ENCODE peak calls at places on chromosomes 1 and 21, in seven cellular contexts. G, F, A, K, W, Y and J are unnamed samples.

GRCh38 chr1:170692866-170693575 is 29.1 kb downstream of the PRRX1 start:
- DNase-seq in G (no peak), K (no peak), F (peak), Y (no peak), W (no peak), A (no peak), J (no peak)

GRCh38 chr1:234069760-234070159 is 165.3 kb downstream of the SLC35F3 start:
- DNase-seq in W (no peak), A (peak), G (no peak), Y (no peak), K (no peak), F (no peak), J (no peak)

GRCh38 chr1:225511828-225512381 is 84.1 kb upstream of the LBR start:
- DNase-seq in K (no peak), A (no peak), W (no peak), Y (no peak), G (no peak), F (no peak), J (no peak)

GRCh38 chr1:14780271-14780670 is 181.8 kb downstream of the KAZN start:
- DNase-seq in A (peak), G (no peak), K (no peak), W (no peak), Y (no peak), F (no peak), J (no peak)

GRCh38 chr1:220137006-220137794 is 43.3 kb downstream of the IARS2 start:
- DNase-seq in A (peak), G (no peak), W (no peak), F (no peak), K (peak), Y (no peak), J (no peak)

GRCh38 chr1:30329802-30330557 is 393.4 kb downstream of the MATN1 start:
- DNase-seq in A (no peak), G (no peak), F (no peak), Y (peak), W (no peak), K (no peak), J (no peak)

GRCh38 chr1:35264861-35265260 is 3.6 kb upstream of the ZMYM4 start:
- DNase-seq in W (no peak), A (peak), F (no peak), Y (no peak), K (no peak), G (no peak), J (peak)

GRCh38 chr1:184792450-184792969 is 37.9 kb upstream of the EDEM3 start:
- DNase-seq in F (peak), Y (peak), A (peak), K (no peak), W (no peak), G (peak), J (peak)

GRCh38 chr1:217393901-217394300 is 237.0 kb downstream of the GPATCH2 start:
- DNase-seq in A (no peak), W (peak), G (no peak), Y (no peak), K (no peak), F (peak), J (no peak)

GRCh38 chr1:8903908-8904650 is 25.6 kb upstream of the ENO1 start:
- DNase-seq in K (no peak), Y (no peak), W (no peak), G (no peak), A (no peak), F (peak), J (no peak)

GRCh38 chr1:16250547-16251251 is 13.7 kb upstream of the CPLANE2 start:
- DNase-seq in A (no peak), W (no peak), K (no peak), G (no peak), F (peak), Y (no peak), J (no peak)

GRCh38 chr1:208158640-208159541 is 85.3 kb downstream of the PLXNA2 start:
- DNase-seq in F (no peak), K (no peak), W (no peak), Y (no peak), A (no peak), G (no peak), J (no peak)

GRCh38 chr1:244735404-244735803 is 82.5 kb downstream of the DESI2 start:
- DNase-seq in K (no peak), G (no peak), A (peak), F (no peak), W (no peak), Y (no peak), J (no peak)

GRCh38 chr1:209612646-209613350 is 29.3 kb downstream of the CAMK1G start:
- DNase-seq in W (no peak), G (no peak), F (no peak), K (no peak), Y (no peak), A (no peak), J (no peak)

GRCh38 chr1:27348861-27349783 is 7.3 kb downstream of the SYTL1 start:
- DNase-seq in Y (no peak), W (peak), F (no peak), G (no peak), A (no peak), K (no peak), J (peak)

GRCh38 chr1:76611782-76612445 is 255.4 kb upstream of the ST6GALNAC5 start:
- DNase-seq in A (no peak), Y (no peak), W (no peak), K (no peak), F (no peak), G (no peak), J (no peak)

GRCh38 chr1:93238425-93238824 is 57.9 kb downstream of the CCDC18 start:
- DNase-seq in K (no peak), W (no peak), F (no peak), A (no peak), G (no peak), Y (no peak), J (no peak)

GRCh38 chr1:220251272-220251671 is 21.0 kb downstream of the RAB3GAP2 start:
- DNase-seq in F (no peak), W (no peak), A (no peak), K (no peak), Y (no peak), G (no peak), J (no peak)

GRCh38 chr1:232384172-232384571 is 245.8 kb downstream of the SIPA1L2 start:
- DNase-seq in G (no peak), Y (no peak), A (no peak), W (no peak), F (no peak), K (no peak), J (no peak)

GRCh38 chr21:26423506-26423905 is 149.6 kb downstream of the CYYR1 start:
- DNase-seq in G (no peak), F (no peak), K (no peak), A (no peak), Y (no peak), W (no peak), J (no peak)

GRCh38 chr1:70659891-70660290 is 248.8 kb downstream of the CTH start:
- DNase-seq in G (no peak), Y (no peak), F (no peak), W (no peak), K (no peak), A (no peak), J (no peak)

GRCh38 chr1:198417041-198417440 is 123.4 kb downstream of the ATP6V1G3 start:
- DNase-seq in Y (no peak), A (no peak), F (no peak), K (no peak), W (no peak), G (no peak), J (no peak)

GRCh38 chr21:45313015-45313414 is 25.3 kb upstream of the POFUT2 start:
- DNase-seq in W (no peak), K (no peak), Y (peak), F (no peak), G (no peak), A (no peak), J (no peak)

GRCh38 chr21:36113647-36114428 is 21.0 kb upstream of the CBR3 start:
- DNase-seq in G (no peak), Y (no peak), K (no peak), W (no peak), F (no peak), A (no peak), J (no peak)

GRCh38 chr1:162135271-162135775 is 65.8 kb downstream of the NOS1AP start:
- DNase-seq in Y (no peak), K (no peak), W (no peak), F (no peak), G (no peak), A (no peak), J (no peak)

GRCh38 chr1:111695801-111696200 is 43.4 kb downstream of the INKA2 start:
- DNase-seq in G (no peak), Y (no peak), F (no peak), W (no peak), K (no peak), A (no peak), J (no peak)

GRCh38 chr1:205709059-205709398 is 28.7 kb upstream of the SLC45A3 start:
- DNase-seq in W (no peak), K (no peak), G (no peak), F (peak), A (no peak), Y (no peak), J (no peak)

GRCh38 chr1:184801503-184801902 is 46.8 kb upstream of the EDEM3 start:
- DNase-seq in K (no peak), F (peak), W (no peak), G (no peak), Y (peak), A (no peak), J (no peak)

GRCh38 chr21:28791595-28792282 is 200.9 kb downstream of the LTN1 start:
- DNase-seq in G (no peak), K (peak), F (no peak), Y (no peak), W (no peak), A (no peak), J (no peak)

GRCh38 chr1:239815074-239815473 is 276.6 kb upstream of the FMN2 start:
- DNase-seq in G (no peak), K (no peak), W (no peak), F (no peak), A (no peak), Y (no peak), J (no peak)

GRCh38 chr1:18157352-18157751 is 49.8 kb downstream of the IGSF21 start:
- DNase-seq in A (no peak), Y (no peak), K (no peak), F (no peak), G (no peak), W (no peak), J (no peak)

GRCh38 chr1:152959273-152959672 is 11.2 kb upstream of the SPRR4 start:
- DNase-seq in Y (no peak), W (no peak), F (no peak), K (no peak), A (no peak), G (no peak), J (no peak)

GRCh38 chr1:33000427-33001026 is 35.9 kb upstream of the RNF19B start:
- DNase-seq in F (no peak), K (no peak), Y (no peak), G (no peak), W (no peak), A (no peak), J (no peak)

GRCh38 chr1:18778437-18778836 is 81.0 kb downstream of the TAS1R2 start:
- DNase-seq in F (no peak), K (no peak), G (no peak), A (no peak), Y (no peak), W (no peak), J (no peak)